ENCODE peak calls at places on chromosomes 11 and 22, in ten cellular contexts. N, Q, K, C, A, I, W, T, F and B are unnamed samples.

GRCh38 chr11:75576445-75577049 is 14.5 kb downstream of the SERPINH1 start:
- DNase-seq in N (no peak), Q (no peak), K (peak; percentile 76), C (no peak), A (peak; percentile 90), I (no peak), W (peak; percentile 34), T (no peak), F (no peak), B (no peak)

GRCh38 chr11:13324141-13324540 is 46.6 kb downstream of the BMAL1 start:
- DNase-seq in N (no peak), Q (no peak), K (no peak), C (no peak), A (no peak), I (no peak), W (no peak), T (no peak), F (no peak), B (no peak)

GRCh38 chr11:35330924-35331323 is 88.4 kb downstream of the SLC1A2 start:
- DNase-seq in N (no peak), Q (no peak), K (peak; percentile 69), C (no peak), A (no peak), I (no peak), W (no peak), T (no peak), F (no peak), B (no peak)

GRCh38 chr11:101446238-101446637 is 137.6 kb downstream of the TRPC6 start:
- DNase-seq in N (no peak), Q (no peak), K (no peak), C (no peak), A (no peak), I (no peak), W (no peak), T (no peak), F (no peak), B (no peak)

GRCh38 chr11:38593649-38594048 is 1995.6 kb upstream of the RAG2 start:
- DNase-seq in N (no peak), Q (no peak), K (no peak), C (no peak), A (no peak), I (no peak), W (no peak), T (no peak), F (no peak), B (no peak)

GRCh38 chr11:74925281-74925680 is 23.6 kb downstream of the XRRA1 start:
- DNase-seq in N (no peak), Q (no peak), K (no peak), C (no peak), A (no peak), I (no peak), W (no peak), T (no peak), F (no peak), B (no peak)

GRCh38 chr11:27863637-27864036 is 163.4 kb upstream of the BDNF start:
- DNase-seq in N (no peak), Q (no peak), K (no peak), C (no peak), A (no peak), I (no peak), W (no peak), T (no peak), F (no peak), B (no peak)

GRCh38 chr11:63459586-63459985 is 31.4 kb downstream of the PLAAT5 start:
- DNase-seq in N (no peak), Q (no peak), K (no peak), C (no peak), A (no peak), I (no peak), W (no peak), T (no peak), F (no peak), B (no peak)

DNA sequence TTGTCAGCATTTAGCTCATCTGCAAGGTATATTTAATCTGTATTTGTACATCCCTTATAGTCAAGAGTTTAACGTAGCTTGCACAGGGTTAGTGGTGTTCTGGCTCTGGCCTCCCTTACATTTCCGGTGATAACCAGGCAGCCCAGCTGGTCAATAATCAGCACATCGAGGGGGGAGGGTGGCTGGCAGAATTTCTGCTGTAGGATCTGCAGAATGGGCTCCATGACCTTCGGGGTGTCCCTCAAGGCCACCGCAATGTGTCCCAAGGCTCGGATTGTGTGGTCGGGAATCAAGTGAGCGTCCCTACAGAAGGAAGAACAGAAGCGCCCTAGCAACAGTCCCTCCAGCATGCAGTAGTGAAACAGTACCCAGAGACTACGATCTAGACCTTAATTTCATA is 25.1 kb downstream of the SERPIND1 start:
- DNase-seq in N (no peak), Q (no peak), K (no peak), C (no peak), A (no peak), I (no peak), W (no peak), T (no peak), F (no peak), B (no peak)
- H3K27ac ChIP-seq in N (no peak overlapping the region), Q (no peak overlapping the region), K (no peak overlapping the region), C (no peak overlapping the region), A (no peak overlapping the region), I (no peak overlapping the region), W (no peak overlapping the region), T (no peak overlapping the region), F (no peak overlapping the region), B (no peak overlapping the region)

GRCh38 chr11:44139565-44140313 is 44.3 kb downstream of the EXT2 start:
- DNase-seq in N (no peak), Q (no peak), K (no peak), C (no peak), A (no peak), I (no peak), W (no peak), T (no peak), F (no peak), B (no peak)
- H3K27ac ChIP-seq in N (peak overlapping the region; percentile 67), Q (peak overlapping the region; percentile 11), K (no peak overlapping the region), C (no peak overlapping the region), A (no peak overlapping the region), I (no peak overlapping the region), W (no peak overlapping the region), T (no peak overlapping the region), F (no peak overlapping the region), B (no peak overlapping the region)

GRCh38 chr11:106503901-106504300 is 426.4 kb downstream of the AASDHPPT start:
- DNase-seq in N (no peak), Q (no peak), K (no peak), C (no peak), A (no peak), I (no peak), W (no peak), T (no peak), F (no peak), B (no peak)
- H3K27ac ChIP-seq in N (no peak overlapping the region), Q (no peak overlapping the region), K (no peak overlapping the region), C (no peak overlapping the region), A (no peak overlapping the region), I (no peak overlapping the region), W (no peak overlapping the region), T (no peak overlapping the region), F (no peak overlapping the region), B (no peak overlapping the region)

DNA sequence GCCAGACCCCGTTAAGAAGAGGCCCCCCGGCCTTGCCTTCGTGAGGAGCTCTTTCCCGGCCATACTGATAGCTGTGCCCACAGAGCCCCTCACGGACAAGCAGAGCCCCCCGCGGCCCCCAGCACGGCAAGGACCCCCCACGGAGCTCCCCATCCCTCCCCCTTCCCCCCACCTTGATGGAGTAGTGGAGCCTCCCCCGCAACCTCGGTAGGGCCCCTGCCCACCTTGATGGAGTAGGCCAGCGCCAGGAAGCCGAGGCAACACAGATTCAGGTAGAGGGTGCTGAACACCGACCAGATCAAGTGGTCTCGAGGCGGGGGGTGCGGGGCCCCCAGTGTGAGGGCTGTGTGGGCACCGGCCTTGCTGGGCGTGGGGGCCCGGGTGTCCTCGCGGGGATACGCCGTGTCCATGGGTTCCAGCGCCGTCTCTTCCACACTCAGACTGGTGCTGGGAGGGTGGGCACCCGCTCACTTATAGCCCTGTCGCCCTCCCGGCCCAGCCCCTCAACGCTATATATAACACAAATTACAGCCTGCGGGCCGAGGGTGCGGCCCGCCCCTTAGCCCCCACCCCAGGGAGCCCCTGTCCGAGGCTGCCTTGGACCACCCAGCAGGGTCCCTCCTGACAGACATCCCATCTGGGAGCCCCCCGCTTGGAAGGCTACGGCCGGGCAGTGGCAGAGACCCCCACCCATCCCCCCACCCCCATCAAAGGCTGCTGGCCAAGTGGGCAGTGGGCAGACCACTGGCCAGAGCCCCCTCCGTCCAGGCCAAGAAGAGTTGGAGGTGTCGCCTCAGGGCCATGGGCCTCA is at the start of gene IFITM5:
- DNase-seq in N (peak; percentile 6), Q (no peak), K (no peak), C (no peak), A (peak; percentile 75), I (no peak), W (no peak), T (no peak), F (no peak), B (no peak)
- H3K27ac ChIP-seq in N (no peak within 1 kb of the TSS), Q (peak within 1 kb of the TSS; percentile 69), K (no peak within 1 kb of the TSS), C (no peak within 1 kb of the TSS), A (no peak within 1 kb of the TSS), I (no peak within 1 kb of the TSS), W (no peak within 1 kb of the TSS), T (no peak within 1 kb of the TSS), F (no peak within 1 kb of the TSS), B (no peak within 1 kb of the TSS)

GRCh38 chr11:64854534-64855502 is 10.4 kb upstream of the CDC42BPG start:
- DNase-seq in N (peak; percentile 80), Q (peak; percentile 80), K (peak; percentile 92), C (no peak), A (peak; percentile 84), I (peak; percentile 91), W (no peak), T (no peak), F (peak; percentile 61), B (no peak)
- H3K27ac ChIP-seq in N (peak overlapping the region; percentile 82), Q (peak overlapping the region; percentile 70), K (peak overlapping the region; percentile 82), C (peak overlapping the region; percentile 91), A (peak overlapping the region; percentile 93), I (peak overlapping the region; percentile 99), W (peak overlapping the region; percentile 92), T (no peak overlapping the region), F (peak overlapping the region; percentile 91), B (peak overlapping the region; percentile 60)

GRCh38 chr11:19675397-19675796 is 37.2 kb upstream of the NAV2 start:
- DNase-seq in N (no peak), Q (no peak), K (no peak), C (peak; percentile 84), A (no peak), I (no peak), W (no peak), T (no peak), F (no peak), B (no peak)

GRCh38 chr11:19674831-19675230 is 37.8 kb upstream of the NAV2 start:
- DNase-seq in N (no peak), Q (no peak), K (no peak), C (no peak), A (no peak), I (no peak), W (no peak), T (no peak), F (no peak), B (no peak)

GRCh38 chr11:19676508-19677379 is 35.9 kb upstream of the NAV2 start:
- DNase-seq in N (no peak), Q (no peak), K (no peak), C (no peak), A (no peak), I (no peak), W (no peak), T (no peak), F (no peak), B (no peak)

GRCh38 chr11:19679952-19680823 is 32.4 kb upstream of the NAV2 start:
- DNase-seq in N (peak; percentile 74), Q (no peak), K (peak; percentile 79), C (peak; percentile 82), A (no peak), I (peak; percentile 75), W (no peak), T (no peak), F (no peak), B (peak; percentile 42)

GRCh38 chr11:19677380-19678080 is 35.1 kb upstream of the NAV2 start:
- DNase-seq in N (no peak), Q (no peak), K (no peak), C (no peak), A (no peak), I (no peak), W (no peak), T (no peak), F (no peak), B (no peak)
- H3K27ac ChIP-seq in N (peak overlapping the region; percentile 78), Q (no peak overlapping the region), K (no peak overlapping the region), C (no peak overlapping the region), A (no peak overlapping the region), I (no peak overlapping the region), W (no peak overlapping the region), T (no peak overlapping the region), F (no peak overlapping the region), B (peak overlapping the region; percentile 44)